ENCODE peak calls at places on chromosome 13, in eight cellular contexts. U, L, B, T, Q, F, K and G are unnamed samples.

GRCh38 chr13:37109080-37109678 is 3.7 kb upstream of the CSNK1A1L start:
- DNase-seq in U (no peak), L (no peak), B (no peak), T (no peak), Q (no peak), F (no peak), K (no peak), G (no peak)

GRCh38 chr13:98826156-98826555 is 73.7 kb upstream of the SLC15A1 start:
- DNase-seq in U (no peak), L (no peak), B (no peak), T (no peak), Q (no peak), F (no peak), K (no peak), G (no peak)

GRCh38 chr13:79307866-79308298 is 98.2 kb downstream of the RBM26 start:
- DNase-seq in U (no peak), L (no peak), B (no peak), T (peak), Q (no peak), F (no peak), K (no peak), G (peak)

GRCh38 chr13:49627831-49628652 is at the start of gene ARL11:
- DNase-seq in U (no peak), L (peak), B (peak), T (peak), Q (peak), F (peak), K (no peak), G (peak)

GRCh38 chr13:33508060-33508459 is 222.5 kb upstream of the STARD13 start:
- DNase-seq in U (no peak), L (no peak), B (no peak), T (no peak), Q (no peak), F (no peak), K (no peak), G (no peak)

GRCh38 chr13:49319555-49320350 is 72.0 kb downstream of the CDADC1 start:
- DNase-seq in U (no peak), L (no peak), B (no peak), T (no peak), Q (no peak), F (no peak), K (no peak), G (no peak)

GRCh38 chr13:113400621-113401451 is 36.9 kb upstream of the GRTP1 start:
- DNase-seq in U (no peak), L (no peak), B (peak), T (no peak), Q (no peak), F (no peak), K (no peak), G (peak)

GRCh38 chr13:102584423-102584822 is 12.4 kb upstream of the TPP2 start:
- DNase-seq in U (no peak), L (no peak), B (no peak), T (no peak), Q (no peak), F (no peak), K (no peak), G (no peak)

GRCh38 chr13:21074601-21075302 is 13.4 kb upstream of the LATS2 start:
- DNase-seq in U (peak), L (no peak), B (peak), T (no peak), Q (no peak), F (no peak), K (no peak), G (no peak)

GRCh38 chr13:73273737-73274136 is 214.9 kb downstream of the KLF5 start:
- DNase-seq in U (no peak), L (no peak), B (no peak), T (no peak), Q (no peak), F (no peak), K (no peak), G (no peak)

GRCh38 chr13:66992183-66992582 is 238.0 kb downstream of the PCDH9 start:
- DNase-seq in U (no peak), L (no peak), B (no peak), T (no peak), Q (no peak), F (no peak), K (no peak), G (no peak)

GRCh38 chr13:47650221-47650620 is 350.9 kb downstream of the SUCLA2 start:
- DNase-seq in U (no peak), L (no peak), B (no peak), T (no peak), Q (no peak), F (no peak), K (no peak), G (no peak)

GRCh38 chr13:33015791-33016323 is 366 bp upstream of the KL start:
- DNase-seq in U (no peak), L (peak), B (no peak), T (peak), Q (peak), F (peak), K (no peak), G (peak)

GRCh38 chr13:90272356-90272755 is 1075.1 kb upstream of the MIR17HG start:
- DNase-seq in U (no peak), L (no peak), B (no peak), T (no peak), Q (no peak), F (no peak), K (no peak), G (no peak)

GRCh38 chr13:99955747-99956472 is 15.7 kb downstream of the ZIC5 start:
- DNase-seq in U (no peak), L (no peak), B (no peak), T (no peak), Q (no peak), F (no peak), K (no peak), G (no peak)

GRCh38 chr13:99955107-99955746 is 16.3 kb downstream of the ZIC5 start:
- DNase-seq in U (no peak), L (no peak), B (no peak), T (no peak), Q (no peak), F (no peak), K (no peak), G (no peak)

GRCh38 chr13:99958402-99959126 is 13.0 kb downstream of the ZIC5 start:
- DNase-seq in U (no peak), L (no peak), B (no peak), T (no peak), Q (peak), F (no peak), K (no peak), G (no peak)

GRCh38 chr13:99959127-99959529 is 12.4 kb downstream of the ZIC5 start:
- DNase-seq in U (no peak), L (no peak), B (no peak), T (no peak), Q (peak), F (no peak), K (no peak), G (no peak)

DNA sequence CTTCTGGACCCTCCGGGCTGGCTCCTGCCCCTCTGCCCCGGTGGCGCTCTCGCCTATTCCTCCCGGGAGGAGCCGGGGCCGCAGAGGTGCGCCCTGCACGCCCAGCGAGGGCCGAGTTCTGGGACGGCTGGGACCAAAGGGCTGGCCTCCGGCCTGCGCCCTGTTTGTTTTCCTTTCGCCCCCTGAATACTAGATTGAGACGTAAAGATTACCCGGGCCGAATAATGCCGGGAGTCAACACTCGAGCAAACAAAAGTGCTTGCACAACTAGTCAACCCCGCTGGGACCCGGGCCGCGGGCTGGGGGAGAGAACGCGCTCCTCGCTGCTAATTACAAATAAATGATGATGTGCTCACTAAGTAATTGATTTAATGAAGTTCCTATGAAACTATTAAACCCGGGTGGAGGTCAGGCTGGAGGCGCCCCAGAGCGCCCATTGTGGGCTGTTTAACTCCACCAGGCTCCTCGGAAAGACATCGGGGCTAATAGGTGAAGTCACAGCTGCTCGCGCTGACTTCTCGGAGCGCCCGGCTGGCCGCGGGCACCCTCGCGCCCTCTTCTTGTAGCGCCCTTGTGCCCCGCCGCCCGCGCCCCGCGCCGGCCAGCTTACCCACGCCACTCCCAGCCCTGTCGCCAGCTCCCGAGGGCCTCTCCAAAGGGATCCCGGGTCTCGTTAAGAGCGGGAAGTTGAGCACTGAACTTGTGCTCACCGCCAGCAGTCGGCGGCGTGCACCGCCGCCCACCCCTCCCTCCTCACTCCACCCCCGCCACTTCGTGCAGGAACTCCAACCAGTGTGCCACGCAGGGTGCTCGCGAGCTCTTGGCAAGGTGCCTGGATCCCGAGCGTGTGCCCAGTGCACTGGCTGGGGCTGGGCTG is 14.9 kb downstream of the ZIC5 start:
- DNase-seq in U (no peak), L (no peak), B (no peak), T (no peak), Q (no peak), F (no peak), K (no peak), G (no peak)
- TF ChIP-seq CTCF in U (no peak), L (no peak), B (no peak), T (no peak), Q (no peak), F (no peak), K (no peak), G (no peak)

DNA sequence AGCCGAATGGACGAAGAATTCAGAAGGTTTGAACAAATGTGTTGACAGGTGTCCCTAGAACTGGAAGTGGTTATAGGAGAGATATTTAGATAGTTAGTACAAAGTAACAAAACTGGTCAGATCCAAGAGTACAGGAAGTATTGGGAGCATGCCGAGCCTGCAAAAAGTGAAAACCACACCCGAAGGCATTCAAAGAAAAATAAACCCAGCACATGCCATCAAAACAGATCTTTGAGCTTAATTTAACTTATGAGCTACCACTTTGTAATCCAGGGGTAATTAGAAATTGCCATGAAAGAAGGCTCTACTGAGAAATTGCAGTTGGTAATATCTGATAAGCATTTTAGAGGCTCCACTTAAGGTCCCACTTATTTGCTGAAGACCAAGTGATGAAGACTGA is 214.2 kb downstream of the DNAJC15 start:
- DNase-seq in U (no peak), L (no peak), B (no peak), T (no peak), Q (no peak), F (no peak), K (peak), G (no peak)
- TF ChIP-seq POLR2A in U (no peak), L (no peak), B (no peak), T (no peak), Q (no peak), F (no peak), K (no peak), G (no peak)

GRCh38 chr13:26221399-26221720 is 754 bp downstream of the RNF6 start:
- DNase-seq in U (no peak), L (no peak), B (no peak), T (no peak), Q (no peak), F (no peak), K (no peak), G (no peak)
- H3K27ac ChIP-seq in U (peak), L (peak), B (peak), T (peak), Q (peak), F (peak), K (peak), G (peak)

GRCh38 chr13:110509478-110509926 is 52.0 kb downstream of the RAB20 start:
- DNase-seq in U (no peak), L (no peak), B (no peak), T (no peak), Q (no peak), F (no peak), K (no peak), G (no peak)

GRCh38 chr13:110506396-110506795 is 55.1 kb downstream of the RAB20 start:
- DNase-seq in U (no peak), L (no peak), B (peak), T (peak), Q (peak), F (no peak), K (no peak), G (peak)

GRCh38 chr13:110506859-110507566 is 54.5 kb downstream of the RAB20 start:
- DNase-seq in U (peak), L (peak), B (peak), T (peak), Q (peak), F (peak), K (no peak), G (peak)

GRCh38 chr13:110505594-110505993 is 55.9 kb downstream of the RAB20 start:
- DNase-seq in U (no peak), L (no peak), B (peak), T (no peak), Q (no peak), F (no peak), K (no peak), G (no peak)

DNA sequence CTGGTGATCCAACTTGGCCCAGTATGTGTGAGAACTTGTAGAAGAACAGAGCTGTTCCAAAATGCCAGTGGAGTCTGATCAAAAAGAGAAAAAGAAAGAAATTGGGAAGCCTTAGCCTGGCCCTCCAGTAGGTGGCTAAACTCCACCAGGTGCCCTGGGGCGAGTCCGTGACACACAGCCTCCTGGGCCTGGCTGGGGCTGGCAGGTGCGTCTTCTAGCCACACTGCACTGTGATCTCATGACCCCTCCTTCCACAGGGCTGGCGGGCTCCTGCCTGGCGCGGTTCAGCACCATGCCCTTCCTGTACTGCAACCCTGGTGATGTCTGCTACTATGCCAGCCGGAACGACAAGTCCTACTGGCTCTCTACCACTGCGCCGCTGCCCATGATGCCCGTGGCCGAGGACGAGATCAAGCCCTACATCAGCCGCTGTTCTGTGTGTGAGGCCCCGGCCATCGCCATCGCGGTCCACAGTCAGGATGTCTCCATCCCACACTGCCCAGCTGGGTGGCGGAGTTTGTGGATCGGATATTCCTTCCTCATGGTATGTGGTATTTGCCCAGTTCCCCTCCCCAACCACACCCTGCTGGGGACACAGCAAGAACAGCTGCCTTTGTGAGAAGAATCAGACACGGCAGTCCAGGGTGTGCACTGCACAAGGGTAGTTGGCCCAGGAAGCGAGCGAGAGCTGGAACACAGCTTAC is 53.7 kb downstream of the RAB20 start:
- DNase-seq in U (no peak), L (no peak), B (no peak), T (peak), Q (peak), F (peak), K (no peak), G (peak)
- TF ChIP-seq CTCF in U (no peak), L (no peak), B (no peak), T (peak), Q (no peak), F (peak), K (no peak), G (peak)

DNA sequence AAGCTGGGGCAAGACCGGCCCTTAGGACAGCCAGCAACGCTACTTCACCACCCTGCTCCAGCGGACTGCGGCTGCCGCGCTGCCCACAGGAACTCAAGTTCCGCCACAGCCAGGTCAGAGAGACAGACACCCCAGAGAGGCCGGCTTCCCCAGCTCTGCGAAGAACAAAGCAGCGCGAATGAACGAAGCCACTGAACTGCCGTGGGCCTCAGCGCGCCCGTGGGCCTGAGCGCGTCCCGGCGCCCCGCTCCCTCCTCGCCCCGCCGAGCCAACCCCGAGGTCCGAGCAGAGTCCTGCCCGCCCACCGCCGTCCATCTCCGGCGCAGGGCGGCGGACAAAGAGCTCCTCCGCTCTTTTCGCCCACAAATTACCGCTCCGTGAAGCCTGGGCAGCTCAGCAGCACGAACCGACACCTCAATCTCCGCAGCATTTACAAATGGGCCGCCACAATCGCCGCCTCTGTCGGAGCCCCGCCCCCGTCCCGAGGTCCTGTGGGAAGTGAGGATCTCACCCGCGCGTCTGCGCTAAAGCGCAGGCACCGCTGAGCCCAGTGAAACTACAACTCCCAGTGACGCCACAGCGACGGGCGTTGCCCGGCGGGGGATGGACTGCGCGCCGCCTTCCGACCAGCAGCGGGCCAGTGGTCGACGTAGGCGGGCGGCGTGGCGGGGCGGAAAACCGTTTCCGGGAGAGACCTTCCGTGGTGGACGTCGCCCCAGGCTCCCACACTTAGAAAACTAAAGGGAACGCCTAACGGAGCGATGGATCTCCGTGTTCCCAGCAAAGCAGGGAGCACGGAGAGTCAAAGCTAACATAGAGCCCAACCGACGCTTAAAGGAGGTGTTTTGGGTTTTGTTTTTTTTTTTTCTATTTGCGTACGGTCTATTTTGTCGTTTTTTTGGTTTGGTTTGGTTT is 158.7 kb downstream of the RNF17 start:
- DNase-seq in U (peak), L (peak), B (peak), T (peak), Q (peak), F (peak), K (peak), G (peak)
- TF ChIP-seq POLR2A in U (peak), L (peak), B (peak), T (peak), Q (no peak), F (peak), K (peak), G (peak)

DNA sequence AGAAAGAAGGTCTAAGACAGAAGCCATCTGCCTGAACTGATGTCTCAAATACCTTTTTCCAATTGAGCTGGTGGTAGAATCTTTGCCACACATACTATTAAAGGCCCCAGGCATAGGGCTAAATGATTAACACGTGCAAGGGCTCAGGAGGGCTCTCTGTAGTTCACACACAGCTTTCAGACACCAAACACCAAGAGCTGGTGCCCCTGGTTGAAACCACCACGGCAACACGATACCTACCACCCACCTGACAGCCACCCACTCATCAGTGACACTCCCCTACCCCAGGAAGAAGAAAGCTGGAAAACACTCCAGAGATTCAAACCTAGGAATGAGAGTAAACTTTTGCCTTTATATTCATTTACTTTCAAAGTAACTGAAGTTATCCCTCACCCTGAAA is 26.8 kb downstream of the IRS2 start:
- DNase-seq in U (no peak), L (peak), B (no peak), T (no peak), Q (no peak), F (no peak), K (peak), G (no peak)
- H3K27ac ChIP-seq in U (no peak), L (peak), B (no peak), T (no peak), Q (no peak), F (no peak), K (no peak), G (no peak)